ENCODE peak calls at places on chromosome 19, in nine cellular contexts. F, O, W, I, Z, N, Q, B and D are unnamed samples.

GRCh38 chr19:16771618-16772017 is 52.0 kb downstream of the NWD1 start:
- DNase-seq in I (peak; percentile 90), O (peak; percentile 59), Q (peak; percentile 92), F (peak; percentile 58), N (peak; percentile 87), B (peak; percentile 79), Z (peak; percentile 79), W (peak; percentile 75), D (peak; percentile 45)

GRCh38 chr19:18153555-18154134 is 682 bp downstream of the PIK3R2 start:
- DNase-seq in I (no peak), N (no peak), F (no peak), B (no peak), Z (no peak), Q (peak; percentile 46), W (peak; percentile 39), O (no peak), D (no peak)

GRCh38 chr19:16416574-16416973 is 55.2 kb downstream of the EPS15L1 start:
- DNase-seq in O (no peak), Z (no peak), W (no peak), N (no peak), B (no peak), I (no peak), F (no peak), Q (no peak), D (no peak)

GRCh38 chr19:8355631-8356402 is 8.1 kb upstream of the ANGPTL4 start:
- DNase-seq in F (no peak), Q (no peak), B (peak; percentile 78), I (no peak), O (no peak), Z (peak; percentile 70), W (no peak), N (peak; percentile 55), D (peak; percentile 91)

GRCh38 chr19:1154731-1155351 is 19.2 kb downstream of the SBNO2 start:
- DNase-seq in W (peak; percentile 79), O (peak; percentile 88), B (peak; percentile 93), N (peak; percentile 90), F (peak; percentile 60), I (peak; percentile 97), Q (no peak), Z (no peak), D (peak; percentile 81)

GRCh38 chr19:33458807-33459206 is 62.8 kb downstream of the PEPD start:
- DNase-seq in Q (no peak), W (no peak), Z (no peak), F (no peak), O (no peak), N (no peak), B (no peak), I (peak; percentile 45), D (no peak)

GRCh38 chr19:6632002-6632621 is 37.8 kb downstream of the TNFSF14 start:
- DNase-seq in Z (peak; percentile 77), F (no peak), Q (peak; percentile 86), O (no peak), N (peak; percentile 71), B (peak; percentile 77), I (no peak), W (peak; percentile 63), D (peak; percentile 25)

GRCh38 chr19:18650468-18651001 is 13.7 kb downstream of the KLHL26 start:
- DNase-seq in W (peak; percentile 82), O (peak; percentile 82), Q (peak; percentile 37), I (peak; percentile 94), Z (no peak), F (peak; percentile 51), N (peak; percentile 76), B (no peak), D (no peak)

GRCh38 chr19:36046443-36047050 is 7.5 kb downstream of the THAP8 start:
- DNase-seq in B (no peak), Q (no peak), I (no peak), O (no peak), F (no peak), Z (no peak), N (no peak), W (no peak), D (no peak)

GRCh38 chr19:36040495-36040894 is 7.8 kb upstream of the CLIP3 start:
- DNase-seq in N (no peak), W (no peak), Q (no peak), B (no peak), Z (no peak), F (no peak), O (no peak), I (no peak), D (no peak)

GRCh38 chr19:36043952-36044351 is 10.1 kb downstream of the THAP8 start:
- DNase-seq in Z (no peak), B (no peak), W (no peak), N (no peak), Q (no peak), O (no peak), I (no peak), F (no peak), D (no peak)

DNA sequence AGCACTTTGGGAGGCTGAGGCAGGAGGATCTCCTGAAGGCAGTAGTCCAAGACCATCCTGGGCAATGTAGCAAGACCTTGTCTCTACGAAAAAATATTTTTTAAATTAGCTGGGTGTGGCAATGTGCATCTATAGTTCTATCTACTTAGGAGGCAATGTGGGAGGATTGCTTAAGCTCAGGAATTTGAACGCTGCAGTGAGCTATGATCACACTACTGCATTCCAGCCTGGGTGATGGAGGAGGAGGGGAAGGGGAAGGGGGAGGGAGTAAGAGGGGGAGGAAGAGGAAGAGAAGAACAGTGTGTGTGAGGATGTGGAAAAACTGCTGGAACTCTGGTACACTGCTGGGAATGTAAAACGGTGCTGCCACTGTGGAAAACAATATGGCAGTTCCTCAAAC is 9.2 kb upstream of the CLIP3 start:
- DNase-seq in B (peak; percentile 68), O (no peak), Q (peak; percentile 19), N (peak; percentile 63), F (peak; percentile 59), Z (no peak), I (no peak), W (no peak), D (peak; percentile 77)
- TF ChIP-seq CTCF in B (no peak), O (no peak), Q (no peak), N (no peak), F (no peak), Z (no peak), I (no peak), W (no peak), D (no peak)

GRCh38 chr19:45902651-45903625 is 525 bp upstream of the MYPOP start:
- DNase-seq in I (peak; percentile 96), N (peak; percentile 97), Z (peak; percentile 92), O (peak; percentile 98), F (peak; percentile 93), B (peak; percentile 96), Q (peak; percentile 99), W (peak; percentile 99), D (peak; percentile 80)

GRCh38 chr19:45899919-45900589 is 2.4 kb downstream of the MYPOP start:
- DNase-seq in O (no peak), I (no peak), Q (no peak), B (no peak), W (no peak), N (no peak), Z (no peak), F (no peak), D (no peak)

GRCh38 chr19:45900661-45901431 is 1.6 kb downstream of the MYPOP start:
- DNase-seq in Q (no peak), I (no peak), W (no peak), F (no peak), B (peak; percentile 37), Z (no peak), O (no peak), N (no peak), D (no peak)

GRCh38 chr19:45901912-45902650 is at the start of gene MYPOP:
- DNase-seq in Z (no peak), I (no peak), B (no peak), F (no peak), O (no peak), W (no peak), N (peak; percentile 38), Q (peak; percentile 66), D (no peak)

GRCh38 chr19:45901432-45901903 is 945 bp downstream of the MYPOP start:
- DNase-seq in Z (no peak), Q (peak; percentile 62), N (peak; percentile 47), W (peak; percentile 36), O (peak; percentile 53), F (no peak), B (peak; percentile 52), I (no peak), D (no peak)
- H3K4me3 ChIP-seq in Z (no peak overlapping the region), Q (peak overlapping the region; percentile 68), N (peak overlapping the region; percentile 77), W (peak overlapping the region; percentile 73), O (peak overlapping the region; percentile 88), F (peak overlapping the region; percentile 86), B (peak overlapping the region; percentile 93), I (peak overlapping the region; percentile 72), D (peak overlapping the region; percentile 92)

DNA sequence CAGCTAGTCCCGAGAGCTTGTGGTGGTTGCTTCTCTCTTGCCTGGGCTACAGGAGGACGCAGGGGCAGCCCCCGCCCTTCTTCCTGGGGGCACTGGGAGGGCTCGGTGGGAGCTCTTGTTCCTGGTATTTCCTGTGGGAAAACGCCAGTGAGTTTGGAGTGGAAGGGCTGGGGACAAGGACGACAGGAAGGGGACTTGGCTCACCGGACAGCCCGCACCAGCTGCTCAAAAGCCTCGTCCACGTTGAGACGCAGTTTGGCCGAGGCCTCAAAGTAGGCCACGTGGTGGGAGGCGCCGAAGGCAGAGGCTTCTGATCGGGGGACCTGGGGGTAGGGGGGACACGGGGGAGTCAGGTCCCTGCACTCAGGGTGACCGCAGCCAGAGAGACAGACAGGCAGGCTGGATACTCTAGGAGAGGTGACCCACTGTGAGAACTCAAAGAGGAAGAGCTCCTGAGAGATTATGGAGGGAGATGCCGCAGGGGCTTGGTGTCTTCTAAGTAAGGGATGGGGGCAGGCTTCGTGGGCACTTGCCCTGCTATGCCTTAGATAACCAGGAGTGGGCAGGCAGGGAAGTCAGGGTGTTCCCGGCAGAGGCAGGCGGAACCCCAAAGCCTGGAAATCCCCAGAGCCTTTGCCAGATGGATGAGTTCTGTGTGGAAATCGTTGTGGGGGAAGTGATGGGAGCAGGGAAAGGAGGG is 4.3 kb downstream of the RRAS start:
- DNase-seq in N (no peak), F (no peak), Z (no peak), O (no peak), W (no peak), Q (no peak), B (no peak), I (no peak), D (no peak)
- TF ChIP-seq CTCF in N (no peak), F (peak; percentile 24), Z (no peak), O (no peak), W (no peak), Q (no peak), B (peak; percentile 12), I (no peak), D (no peak)

GRCh38 chr19:35346193-35347052 is 1.3 kb upstream of the FFAR1 start:
- DNase-seq in Q (no peak), F (no peak), N (no peak), O (no peak), I (peak; percentile 71), Z (no peak), B (no peak), W (no peak), D (no peak)

GRCh38 chr19:35347171-35347929 is at the start of gene FFAR1:
- DNase-seq in Z (no peak), F (no peak), B (no peak), I (peak; percentile 47), N (no peak), O (no peak), Q (no peak), W (no peak), D (no peak)

GRCh38 chr19:35345671-35346111 is 2.0 kb upstream of the FFAR1 start:
- DNase-seq in W (no peak), N (no peak), Q (no peak), Z (no peak), O (no peak), I (peak; percentile 68), F (no peak), B (no peak), D (no peak)

GRCh38 chr19:35342430-35342829 is 5.3 kb upstream of the FFAR1 start:
- DNase-seq in F (no peak), I (no peak), Q (no peak), O (no peak), B (no peak), Z (no peak), W (no peak), N (no peak), D (no peak)

GRCh38 chr19:35344511-35345031 is 3.1 kb upstream of the FFAR1 start:
- DNase-seq in W (no peak), I (peak; percentile 68), O (no peak), N (no peak), Z (no peak), B (no peak), Q (no peak), F (no peak), D (no peak)
- H3K4me3 ChIP-seq in W (no peak overlapping the region), I (no peak overlapping the region), O (no peak overlapping the region), N (no peak overlapping the region), Z (no peak overlapping the region), B (no peak overlapping the region), Q (no peak overlapping the region), F (no peak overlapping the region), D (no peak overlapping the region)